ENCODE peak calls at places on chromosome 4, in eight cellular contexts. E, A, H, Z, X, B, Y and P are unnamed samples.

GRCh38 chr4:145503486-145504072 is 21.9 kb downstream of the SMAD1 start:
- DNase-seq in E (no peak), A (no peak), H (no peak), Z (no peak), X (no peak), B (no peak), Y (no peak), P (no peak)

GRCh38 chr4:159983080-159983479 is 880.2 kb downstream of the RAPGEF2 start:
- DNase-seq in E (no peak), A (no peak), H (no peak), Z (no peak), X (no peak), B (no peak), Y (no peak), P (no peak)

GRCh38 chr4:38384962-38385285 is 279.1 kb upstream of the KLF3 start:
- DNase-seq in E (no peak), A (no peak), H (no peak), Z (no peak), X (no peak), B (no peak), Y (no peak), P (no peak)

GRCh38 chr4:136927172-136927571 is 605.1 kb downstream of the PCDH18 start:
- DNase-seq in E (no peak), A (no peak), H (no peak), Z (no peak), X (no peak), B (no peak), Y (peak), P (no peak)

GRCh38 chr4:147927377-147928137 is 195.7 kb downstream of the ARHGAP10 start:
- DNase-seq in E (no peak), A (no peak), H (no peak), Z (no peak), X (no peak), B (no peak), Y (peak), P (no peak)

GRCh38 chr4:165991325-165992180 is 118.5 kb downstream of the TLL1 start:
- DNase-seq in E (no peak), A (no peak), H (no peak), Z (no peak), X (no peak), B (no peak), Y (peak), P (no peak)

GRCh38 chr4:74190919-74191397 is 33.0 kb downstream of the MTHFD2L start:
- DNase-seq in E (no peak), A (no peak), H (no peak), Z (no peak), X (no peak), B (no peak), Y (no peak), P (no peak)

GRCh38 chr4:11543710-11544109 is 115.0 kb upstream of the HS3ST1 start:
- DNase-seq in E (no peak), A (no peak), H (no peak), Z (no peak), X (no peak), B (no peak), Y (peak), P (no peak)

GRCh38 chr4:151147000-151147399 is 47.6 kb downstream of the RPS3A start:
- DNase-seq in E (no peak), A (no peak), H (no peak), Z (no peak), X (no peak), B (no peak), Y (no peak), P (no peak)

GRCh38 chr4:74473155-74473811 is 28.3 kb downstream of the AREG start:
- DNase-seq in E (no peak), A (no peak), H (no peak), Z (peak), X (no peak), B (no peak), Y (peak), P (no peak)

GRCh38 chr4:150367326-150367725 is 214.6 kb upstream of the MAB21L2 start:
- DNase-seq in E (no peak), A (peak), H (no peak), Z (no peak), X (no peak), B (no peak), Y (no peak), P (no peak)

GRCh38 chr4:159267940-159268327 is 165.1 kb downstream of the RAPGEF2 start:
- DNase-seq in E (no peak), A (no peak), H (no peak), Z (no peak), X (no peak), B (no peak), Y (peak), P (no peak)

GRCh38 chr4:38782452-38783108 is at the start of gene TLR10:
- DNase-seq in E (no peak), A (peak), H (peak), Z (no peak), X (no peak), B (no peak), Y (peak), P (no peak)